ENCODE peak calls at places on chromosomes 12 and 14, in five cellular contexts. N is SK-N-MC, J is RWPE2, F is foreskin keratinocyte, P is lower lobe of right lung. E is an unnamed sample.
A peak's percentile ranks its signal among the peaks of the same experiment; 100 is the strongest.

GRCh38 chr14:94656043-94656442 is 43.9 kb downstream of the SERPINA3 start:
- DNase-seq in N (no peak), J (no peak), F (no peak), P (no peak), E (no peak)

GRCh38 chr12:57866308-57867019 is 19.9 kb upstream of the CTDSP2 start:
- DNase-seq in N (no peak), J (no peak), F (no peak), P (no peak), E (no peak)

GRCh38 chr14:102516531-102517411 is 7.2 kb upstream of the ANKRD9 start:
- DNase-seq in N (no peak), J (peak; percentile 69), F (no peak), P (peak; percentile 71), E (no peak)

GRCh38 chr12:11815397-11815796 is 165.9 kb downstream of the ETV6 start:
- DNase-seq in N (no peak), J (no peak), F (no peak), P (no peak), E (no peak)

GRCh38 chr14:70282666-70283065 is 76.8 kb downstream of the COX16 start:
- DNase-seq in N (no peak), J (no peak), F (no peak), P (no peak), E (no peak)

GRCh38 chr14:78788467-78789360 is 618.5 kb downstream of the NRXN3 start:
- DNase-seq in N (no peak), J (no peak), F (peak; percentile 70), P (no peak), E (peak; percentile 64)

GRCh38 chr14:106442857-106443256 is 916.5 kb downstream of the TMEM121 start:
- DNase-seq in N (no peak), J (no peak), F (no peak), P (no peak), E (no peak)

GRCh38 chr12:52766351-52767019 is 10.7 kb downstream of the KRT76 start:
- DNase-seq in N (no peak), J (no peak), F (no peak), P (no peak), E (no peak)

GRCh38 chr12:107818984-107819383 is 44.5 kb downstream of the ASCL4 start:
- DNase-seq in N (no peak), J (no peak), F (peak; percentile 30), P (no peak), E (no peak)

GRCh38 chr12:92030618-92031017 is 115.0 kb downstream of the BTG1 start:
- DNase-seq in N (no peak), J (no peak), F (no peak), P (no peak), E (no peak)

GRCh38 chr12:40171501-40171900 is 53.3 kb upstream of the LRRK2 start:
- DNase-seq in N (no peak), J (no peak), F (peak; percentile 2), P (no peak), E (no peak)

GRCh38 chr12:46549527-46550265 is 177.1 kb upstream of the SLC38A2 start:
- DNase-seq in N (no peak), J (no peak), F (peak; percentile 96), P (no peak), E (no peak)

GRCh38 chr14:59511916-59512530 is 27.7 kb downstream of the JKAMP start:
- DNase-seq in N (no peak), J (no peak), F (no peak), P (no peak), E (no peak)
- H3K27ac ChIP-seq in N (no peak overlapping the region), J (no peak overlapping the region), F (no peak overlapping the region), P (no peak overlapping the region), E (no peak overlapping the region)

DNA sequence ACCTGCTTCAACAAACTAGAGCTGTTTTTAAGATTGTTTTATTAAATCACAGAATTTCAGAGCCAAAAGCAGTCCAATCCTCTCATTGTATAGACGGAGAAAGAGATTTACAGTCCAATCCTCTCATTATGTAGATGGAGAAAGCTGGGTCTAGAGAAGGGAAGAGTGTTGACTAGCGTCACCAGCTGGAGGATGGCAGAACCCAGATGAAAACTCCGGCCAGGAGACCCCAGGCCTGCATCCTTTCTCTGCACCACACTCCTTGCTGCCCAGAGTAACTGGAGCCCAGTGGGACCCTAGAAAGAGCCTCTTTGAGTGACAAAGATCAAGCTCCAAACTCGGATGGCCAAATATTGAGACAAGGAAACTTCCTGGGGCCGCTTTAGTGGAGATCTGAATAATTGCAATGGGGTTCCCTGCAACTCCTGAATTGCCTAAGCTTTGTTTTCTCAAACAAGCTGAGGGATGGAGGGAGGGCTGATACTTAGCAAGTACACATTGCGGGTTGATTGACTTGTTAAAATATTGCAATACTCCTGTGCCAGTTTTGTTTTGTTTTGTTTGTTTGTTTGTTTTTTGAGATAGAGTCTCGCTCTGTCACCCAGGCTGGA is 12.5 kb downstream of the AMDHD1 start:
- DNase-seq in N (no peak), J (no peak), F (no peak), P (no peak), E (no peak)
- H3K27ac ChIP-seq in N (no peak overlapping the region), J (no peak overlapping the region), F (no peak overlapping the region), P (no peak overlapping the region), E (no peak overlapping the region)

DNA sequence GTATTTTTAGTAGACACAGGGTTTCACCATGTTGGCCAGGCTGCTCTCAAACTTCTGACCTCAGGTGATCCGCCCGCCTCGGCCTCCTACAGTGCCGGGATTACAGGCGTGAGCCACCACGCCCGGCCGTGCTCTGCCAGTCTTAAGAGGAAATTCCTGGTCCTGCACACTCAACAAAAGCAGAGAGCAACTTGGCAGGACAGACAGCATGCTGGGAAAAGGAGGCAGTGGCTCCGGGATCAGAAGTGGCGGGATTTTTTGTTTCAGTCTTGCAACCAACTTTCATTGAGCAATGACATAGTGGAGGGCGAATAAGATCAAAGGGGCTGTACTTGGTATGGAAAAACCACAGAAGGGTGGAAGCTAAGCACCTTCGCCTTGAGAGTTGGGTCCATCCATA is 2.1 kb downstream of the CKAP4 start:
- DNase-seq in N (peak; percentile 44), J (no peak), F (peak; percentile 82), P (peak; percentile 85), E (peak; percentile 37)
- H3K27ac ChIP-seq in N (peak overlapping the region; percentile 90), J (peak overlapping the region; percentile 80), F (peak overlapping the region; percentile 58), P (peak overlapping the region; percentile 98), E (peak overlapping the region; percentile 95)

DNA sequence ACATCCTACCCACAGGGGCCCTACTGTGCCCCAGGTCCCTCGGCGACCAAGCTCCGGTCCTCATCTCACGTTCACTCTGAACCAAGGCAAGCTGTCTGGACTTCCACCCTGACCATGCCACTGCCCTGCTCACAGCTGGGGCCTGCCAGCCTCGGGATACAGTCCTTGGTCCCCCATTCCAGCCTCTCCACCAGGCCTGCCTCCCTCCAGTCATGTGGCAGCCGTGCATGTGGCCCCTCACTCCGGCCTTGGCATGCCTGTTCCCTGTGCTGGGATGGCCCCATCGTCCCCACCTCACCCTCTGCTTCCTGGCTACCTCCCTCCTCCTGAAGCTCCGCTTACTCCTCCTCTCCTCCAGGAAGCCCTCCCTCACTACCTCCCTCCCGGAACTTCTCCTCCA is 38.6 kb upstream of the DLK1 start:
- DNase-seq in N (no peak), J (no peak), F (no peak), P (no peak), E (no peak)
- H3K27ac ChIP-seq in N (no peak overlapping the region), J (no peak overlapping the region), F (no peak overlapping the region), P (no peak overlapping the region), E (no peak overlapping the region)

GRCh38 chr14:22980672-22981089 is 1.7 kb downstream of the AJUBA start:
- DNase-seq in N (no peak), J (peak; percentile 84), F (peak; percentile 67), P (peak; percentile 65), E (no peak)
- H3K27ac ChIP-seq in N (peak overlapping the region; percentile 86), J (peak overlapping the region; percentile 100), F (peak overlapping the region; percentile 44), P (peak overlapping the region; percentile 83), E (peak overlapping the region; percentile 100)

GRCh38 chr12:110992909-110993308 is 72.5 kb upstream of the MYL2 start:
- DNase-seq in N (no peak), J (no peak), F (no peak), P (no peak), E (no peak)
- H3K27ac ChIP-seq in N (no peak overlapping the region), J (no peak overlapping the region), F (no peak overlapping the region), P (no peak overlapping the region), E (no peak overlapping the region)

DNA sequence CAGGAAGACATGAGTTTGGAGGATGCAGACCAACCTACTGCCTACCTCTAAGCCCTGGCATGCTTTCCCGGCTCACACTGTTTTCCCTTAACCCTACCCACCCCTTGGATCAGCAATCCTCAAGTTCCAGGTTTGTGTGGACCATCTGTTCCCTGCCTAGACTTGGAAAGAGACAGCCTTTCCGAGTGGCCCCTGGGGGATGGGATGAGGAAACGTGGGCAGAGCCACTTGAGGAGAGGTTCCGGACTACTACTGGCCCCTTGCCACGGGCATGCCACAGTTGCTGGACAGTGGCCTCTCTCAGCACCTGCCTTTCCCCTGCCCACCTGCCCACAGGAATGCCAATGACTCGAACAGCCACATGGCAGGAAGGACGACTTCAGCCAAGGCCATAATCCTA is 135.9 kb downstream of the SLC15A4 start:
- DNase-seq in N (no peak), J (no peak), F (no peak), P (no peak), E (no peak)
- H3K27ac ChIP-seq in N (no peak overlapping the region), J (no peak overlapping the region), F (no peak overlapping the region), P (no peak overlapping the region), E (no peak overlapping the region)

GRCh38 chr14:69047255-69047654 is 68.2 kb upstream of the ACTN1 start:
- DNase-seq in N (no peak), J (no peak), F (no peak), P (no peak), E (no peak)

GRCh38 chr14:69052181-69052601 is 73.1 kb upstream of the ACTN1 start:
- DNase-seq in N (no peak), J (no peak), F (no peak), P (no peak), E (no peak)

GRCh38 chr14:69048456-69048855 is 69.4 kb upstream of the ACTN1 start:
- DNase-seq in N (no peak), J (no peak), F (peak; percentile 32), P (no peak), E (no peak)

GRCh38 chr14:69050235-69051184 is 71.4 kb upstream of the ACTN1 start:
- DNase-seq in N (no peak), J (no peak), F (no peak), P (no peak), E (no peak)

GRCh38 chr14:69049675-69050074 is 70.6 kb upstream of the ACTN1 start:
- DNase-seq in N (no peak), J (no peak), F (no peak), P (no peak), E (no peak)
- H3K27ac ChIP-seq in N (no peak overlapping the region), J (peak overlapping the region; percentile 9), F (no peak overlapping the region), P (peak overlapping the region; percentile 74), E (no peak overlapping the region)

DNA sequence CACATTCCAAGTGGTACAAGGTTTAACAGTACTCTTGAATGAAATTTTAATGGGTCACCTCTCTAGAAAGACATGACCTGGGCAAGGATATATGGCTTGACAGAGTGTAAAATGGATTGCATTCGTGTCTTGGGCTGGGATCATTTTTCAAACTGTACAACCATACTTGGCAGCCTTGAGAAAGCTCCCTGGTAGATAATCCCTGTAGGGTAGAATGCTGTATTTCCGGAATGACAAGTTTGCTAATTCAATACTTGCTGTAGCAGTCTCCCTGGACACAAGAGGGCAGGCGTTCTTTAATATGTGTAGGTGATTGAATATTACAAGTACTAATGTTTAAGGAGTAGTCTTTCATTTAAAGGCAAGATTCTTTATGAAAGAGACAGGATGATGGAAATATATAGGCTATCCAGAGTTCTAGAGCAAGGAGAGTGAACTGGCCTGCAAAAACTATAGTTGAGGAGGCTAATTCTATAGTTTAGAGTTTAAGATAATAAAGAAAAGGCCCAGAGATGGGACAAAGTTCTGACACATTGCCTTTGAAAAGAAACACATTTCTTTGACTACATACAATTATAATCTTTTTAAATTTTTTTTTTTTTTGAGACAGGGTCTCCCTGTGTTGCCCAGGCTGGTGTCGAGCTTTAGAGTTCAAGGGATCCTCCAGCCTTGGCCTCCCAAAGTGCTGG is 53.4 kb downstream of the PLBD1 start:
- DNase-seq in N (peak; percentile 28), J (no peak), F (peak; percentile 89), P (no peak), E (peak; percentile 78)
- H3K27ac ChIP-seq in N (no peak overlapping the region), J (peak overlapping the region; percentile 24), F (peak overlapping the region; percentile 52), P (no peak overlapping the region), E (peak overlapping the region; percentile 82)

GRCh38 chr14:105256292-105256960 is 8.1 kb downstream of the BTBD6 start:
- DNase-seq in N (no peak), J (no peak), F (no peak), P (no peak), E (no peak)
- H3K27ac ChIP-seq in N (no peak overlapping the region), J (no peak overlapping the region), F (no peak overlapping the region), P (no peak overlapping the region), E (no peak overlapping the region)

E was measured in epithelial cell of prostate.